ENCODE peak calls at places on chromosomes 5 and 9, in four cellular contexts. One of them, this sample, is unnamed. For H3K4me1, the result is how much of the 10 kb centered on the place peaks cover.

GRCh38 chr9:134314950-134315715 is 11.1 kb upstream of the RXRA start:
- DNase-seq in psoas muscle: peak
- DNase-seq in left ventricle myocardium inferior: peak
- DNase-seq in transverse colon: no peak
- DNase-seq in this sample: peak

GRCh38 chr5:21195145-21195544 is 1207.1 kb upstream of the CDH18 start:
- DNase-seq in psoas muscle: no peak
- DNase-seq in transverse colon: no peak
- DNase-seq in left ventricle myocardium inferior: no peak
- DNase-seq in this sample: no peak

GRCh38 chr9:128078504-128079434 is 10.7 kb downstream of the SLC25A25 start:
- DNase-seq in transverse colon: peak
- DNase-seq in psoas muscle: no peak
- DNase-seq in left ventricle myocardium inferior: no peak
- DNase-seq in this sample: peak

GRCh38 chr9:133844876-133845658 is 106.9 kb upstream of the SARDH start:
- DNase-seq in transverse colon: peak
- DNase-seq in left ventricle myocardium inferior: peak
- DNase-seq in psoas muscle: peak
- DNase-seq in this sample: peak

GRCh38 chr5:92637960-92638359 is 943.1 kb downstream of the NR2F1-AS1 start:
- DNase-seq in left ventricle myocardium inferior: no peak
- DNase-seq in psoas muscle: no peak
- DNase-seq in transverse colon: no peak
- DNase-seq in this sample: no peak

GRCh38 chr9:113131689-113132151 is 19.1 kb upstream of the SLC31A2 start:
- DNase-seq in left ventricle myocardium inferior: no peak
- DNase-seq in transverse colon: no peak
- DNase-seq in psoas muscle: no peak
- DNase-seq in this sample: peak

GRCh38 chr5:159161361-159162214 is 47.8 kb downstream of the RNF145 start:
- DNase-seq in left ventricle myocardium inferior: no peak
- DNase-seq in psoas muscle: no peak
- DNase-seq in transverse colon: no peak
- DNase-seq in this sample: no peak

GRCh38 chr5:143235423-143235822 is 168.1 kb downstream of the NR3C1 start:
- DNase-seq in psoas muscle: no peak
- DNase-seq in left ventricle myocardium inferior: no peak
- DNase-seq in transverse colon: no peak
- DNase-seq in this sample: no peak

GRCh38 chr5:37111426-37112382 is 137.5 kb downstream of the CPLANE1 start:
- DNase-seq in transverse colon: no peak
- DNase-seq in psoas muscle: no peak
- DNase-seq in left ventricle myocardium inferior: no peak
- DNase-seq in this sample: no peak

GRCh38 chr5:40093550-40093949 is 586.2 kb upstream of the PTGER4 start:
- DNase-seq in transverse colon: no peak
- DNase-seq in psoas muscle: no peak
- DNase-seq in left ventricle myocardium inferior: no peak
- DNase-seq in this sample: no peak

GRCh38 chr5:179224741-179225140 is 120.5 kb downstream of the ADAMTS2 start:
- DNase-seq in transverse colon: peak
- DNase-seq in left ventricle myocardium inferior: no peak
- DNase-seq in psoas muscle: no peak
- DNase-seq in this sample: no peak

GRCh38 chr9:83707518-83707767 is 315 bp downstream of the UBQLN1 start:
- DNase-seq in left ventricle myocardium inferior: no peak
- DNase-seq in transverse colon: no peak
- DNase-seq in psoas muscle: peak
- DNase-seq in this sample: no peak

GRCh38 chr9:77876091-77876490 is 155.5 kb downstream of the GNAQ start:
- DNase-seq in transverse colon: no peak
- DNase-seq in psoas muscle: no peak
- DNase-seq in left ventricle myocardium inferior: no peak
- DNase-seq in this sample: no peak

GRCh38 chr9:136544549-136545064 is 1.2 kb downstream of the NOTCH1 start:
- DNase-seq in psoas muscle: peak
- DNase-seq in left ventricle myocardium inferior: peak
- DNase-seq in transverse colon: peak
- DNase-seq in this sample: peak

GRCh38 chr5:160118349-160119141 is 705 bp downstream of the PWWP2A start:
- DNase-seq in left ventricle myocardium inferior: peak
- DNase-seq in psoas muscle: peak
- DNase-seq in transverse colon: peak
- DNase-seq in this sample: peak

GRCh38 chr5:127373858-127374491 is 83.4 kb downstream of the MEGF10 start:
- DNase-seq in transverse colon: no peak
- DNase-seq in psoas muscle: no peak
- DNase-seq in left ventricle myocardium inferior: no peak
- DNase-seq in this sample: no peak

GRCh38 chr9:15524845-15525455 is 14.2 kb upstream of the PSIP1 start:
- DNase-seq in psoas muscle: no peak
- DNase-seq in left ventricle myocardium inferior: no peak
- DNase-seq in transverse colon: no peak
- DNase-seq in this sample: no peak

GRCh38 chr5:143244000-143244736 is 159.3 kb downstream of the NR3C1 start:
- DNase-seq in psoas muscle: peak
- DNase-seq in transverse colon: peak
- DNase-seq in left ventricle myocardium inferior: peak
- DNase-seq in this sample: peak

GRCh38 chr5:37400501-37400900 is 21.4 kb downstream of the WDR70 start:
- DNase-seq in transverse colon: no peak
- DNase-seq in left ventricle myocardium inferior: no peak
- DNase-seq in psoas muscle: no peak
- DNase-seq in this sample: no peak

GRCh38 chr5:77952811-77953210 is 176.7 kb upstream of the TBCA start:
- DNase-seq in transverse colon: no peak
- DNase-seq in psoas muscle: no peak
- DNase-seq in left ventricle myocardium inferior: no peak
- DNase-seq in this sample: no peak

GRCh38 chr5:52961238-52961637 is 27.9 kb upstream of the ITGA2 start:
- DNase-seq in transverse colon: no peak
- DNase-seq in psoas muscle: no peak
- DNase-seq in left ventricle myocardium inferior: no peak
- DNase-seq in this sample: no peak

GRCh38 chr5:180785794-180786221 is 16.8 kb downstream of the MGAT1 start:
- DNase-seq in transverse colon: no peak
- DNase-seq in left ventricle myocardium inferior: no peak
- DNase-seq in psoas muscle: peak
- DNase-seq in this sample: no peak

GRCh38 chr5:168661593-168662485 is 82.7 kb upstream of the PANK3 start:
- DNase-seq in transverse colon: no peak
- DNase-seq in left ventricle myocardium inferior: no peak
- DNase-seq in psoas muscle: no peak
- DNase-seq in this sample: no peak

GRCh38 chr5:962386-962785 is 46.2 kb upstream of the NKD2 start:
- DNase-seq in transverse colon: no peak
- DNase-seq in left ventricle myocardium inferior: no peak
- DNase-seq in psoas muscle: no peak
- DNase-seq in this sample: no peak

GRCh38 chr5:60470881-60471280 is 229.1 kb downstream of the DEPDC1B start:
- DNase-seq in transverse colon: no peak
- DNase-seq in psoas muscle: no peak
- DNase-seq in left ventricle myocardium inferior: no peak
- DNase-seq in this sample: no peak

GRCh38 chr5:145587308-145588071 is 247.7 kb downstream of the PRELID2 start:
- DNase-seq in psoas muscle: no peak
- DNase-seq in left ventricle myocardium inferior: no peak
- DNase-seq in transverse colon: no peak
- DNase-seq in this sample: peak

DNA sequence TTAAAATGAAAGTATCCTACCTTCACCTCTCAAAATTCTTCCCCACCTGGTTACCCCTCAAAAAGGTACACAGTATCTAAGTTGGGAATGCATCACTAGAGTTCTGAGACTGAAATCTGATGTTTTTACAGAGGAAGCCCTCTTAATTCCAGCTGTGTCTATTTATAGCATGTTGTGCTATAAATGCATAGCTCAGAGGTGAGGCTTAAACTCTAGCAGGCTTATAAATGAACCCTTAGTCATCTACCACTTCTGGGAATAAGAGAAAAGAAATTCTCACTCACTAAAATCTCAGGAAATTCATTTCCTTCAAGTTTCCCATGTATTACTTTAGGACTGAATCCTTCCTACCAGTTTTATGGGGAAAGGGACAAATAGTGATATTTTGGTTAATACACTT is 9.1 kb downstream of the STOM start:
- DNase-seq in transverse colon: no peak
- DNase-seq in left ventricle myocardium inferior: no peak
- DNase-seq in psoas muscle: no peak
- DNase-seq in this sample: no peak
- H3K4me1 ChIP-seq in transverse colon: half or more
- H3K4me1 ChIP-seq in left ventricle myocardium inferior: half or more
- H3K4me1 ChIP-seq in psoas muscle: half or more
- H3K4me1 ChIP-seq in this sample: under half

DNA sequence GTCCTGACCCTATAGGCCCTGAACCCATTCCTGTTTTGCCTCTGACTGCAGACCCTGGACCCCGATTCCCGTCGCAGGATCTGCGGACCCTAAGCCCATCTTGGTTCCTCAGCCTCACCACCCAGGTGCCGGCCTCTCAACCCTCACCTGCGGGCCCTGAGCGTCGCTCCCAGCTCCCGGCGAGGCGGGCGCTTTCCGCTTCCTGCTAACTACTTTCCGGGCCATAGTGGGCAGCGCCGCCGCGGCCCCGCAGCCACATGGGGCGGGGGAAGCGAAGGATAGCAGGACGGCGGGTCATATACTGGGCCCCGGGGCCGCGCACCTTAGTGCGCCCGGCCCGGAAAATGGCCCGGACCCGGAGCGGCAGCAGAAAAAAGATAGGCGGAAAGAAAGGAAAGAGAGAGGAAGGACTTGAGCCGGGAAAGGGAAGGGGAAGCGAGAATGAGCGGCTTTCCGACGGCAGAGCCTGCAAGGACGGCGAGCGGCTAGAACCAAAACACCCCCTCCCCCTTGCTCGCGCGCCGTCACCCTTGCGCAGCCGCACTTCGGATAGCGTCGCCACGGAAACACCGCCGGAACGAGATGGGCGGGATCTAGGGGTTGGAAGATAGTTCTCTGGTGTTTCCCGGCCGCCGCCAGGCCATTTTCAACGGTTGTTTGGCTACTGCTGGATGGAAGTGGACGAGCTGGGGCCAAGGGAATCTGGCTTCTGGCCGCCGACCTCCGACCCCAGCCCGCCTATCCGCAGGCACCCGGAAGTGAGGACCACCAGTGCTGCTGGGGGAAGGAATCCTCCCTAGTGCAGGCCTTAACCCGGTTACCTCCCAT is at the start of gene DCAF12:
- DNase-seq in psoas muscle: peak
- DNase-seq in transverse colon: peak
- DNase-seq in left ventricle myocardium inferior: peak
- DNase-seq in this sample: peak
- H3K4me3 ChIP-seq in psoas muscle: peak
- H3K4me3 ChIP-seq in transverse colon: peak
- H3K4me3 ChIP-seq in left ventricle myocardium inferior: peak
- H3K4me3 ChIP-seq in this sample: peak

GRCh38 chr5:137592317-137592716 is 93.2 kb upstream of the SPOCK1 start:
- DNase-seq in transverse colon: no peak
- DNase-seq in psoas muscle: no peak
- DNase-seq in left ventricle myocardium inferior: no peak
- DNase-seq in this sample: no peak

GRCh38 chr5:137589185-137589584 is 90.1 kb upstream of the SPOCK1 start:
- DNase-seq in transverse colon: no peak
- DNase-seq in left ventricle myocardium inferior: no peak
- DNase-seq in psoas muscle: no peak
- DNase-seq in this sample: no peak

GRCh38 chr5:137582218-137582617 is 83.1 kb upstream of the SPOCK1 start:
- DNase-seq in psoas muscle: no peak
- DNase-seq in left ventricle myocardium inferior: no peak
- DNase-seq in transverse colon: no peak
- DNase-seq in this sample: peak

GRCh38 chr5:137583129-137583528 is 84.0 kb upstream of the SPOCK1 start:
- DNase-seq in psoas muscle: no peak
- DNase-seq in transverse colon: no peak
- DNase-seq in left ventricle myocardium inferior: no peak
- DNase-seq in this sample: no peak

GRCh38 chr5:137587952-137588351 is 88.8 kb upstream of the SPOCK1 start:
- DNase-seq in left ventricle myocardium inferior: no peak
- DNase-seq in transverse colon: no peak
- DNase-seq in psoas muscle: no peak
- DNase-seq in this sample: no peak
- H3K27ac ChIP-seq in left ventricle myocardium inferior: no peak
- H3K27ac ChIP-seq in transverse colon: no peak
- H3K27ac ChIP-seq in psoas muscle: no peak
- H3K27ac ChIP-seq in this sample: no peak

DNA sequence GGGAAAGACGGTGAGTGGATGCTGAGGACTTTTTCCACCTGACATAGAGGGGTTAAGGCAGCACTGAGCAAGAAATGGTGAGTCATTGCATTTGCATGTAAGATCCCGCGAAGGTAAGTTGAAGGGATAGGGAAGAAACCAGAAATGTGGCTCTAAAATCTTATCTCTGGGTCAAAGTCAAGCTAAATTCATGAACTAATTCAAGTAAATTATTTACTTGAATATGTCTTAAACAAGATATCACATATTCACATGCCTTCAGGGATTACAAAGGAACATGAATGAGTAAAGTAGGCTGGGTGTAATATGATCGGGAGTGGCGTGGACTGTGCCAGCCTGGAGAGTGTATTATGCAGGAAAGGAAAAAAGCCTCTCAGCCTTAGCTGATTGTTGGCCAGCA is 74.4 kb upstream of the EQTN start:
- DNase-seq in transverse colon: peak
- DNase-seq in psoas muscle: no peak
- DNase-seq in left ventricle myocardium inferior: no peak
- DNase-seq in this sample: peak
- H3K4me1 ChIP-seq in transverse colon: half or more
- H3K4me1 ChIP-seq in psoas muscle: under half
- H3K4me1 ChIP-seq in left ventricle myocardium inferior: under half
- H3K4me1 ChIP-seq in this sample: half or more